ENCODE peak calls at places on chromosomes 4 and X, in eight cellular contexts. One of them, this sample, is unnamed.

GRCh38 chr4:127868196-127868595 is 12.5 kb upstream of the PLK4 start:
- DNase-seq in lower lobe of right lung: no peak
- DNase-seq in foreskin keratinocyte: no peak
- DNase-seq in adrenal gland: no peak
- DNase-seq in brain microvascular endothelial cell: peak; percentile 31
- DNase-seq in lower leg skin: no peak
- DNase-seq in fibroblast of pulmonary artery: no peak
- DNase-seq in endothelial cell: no peak
- DNase-seq in this sample: no peak

GRCh38 chr4:123444298-123444731 is 47.7 kb downstream of the SPRY1 start:
- DNase-seq in lower lobe of right lung: no peak
- DNase-seq in foreskin keratinocyte: no peak
- DNase-seq in adrenal gland: peak; percentile 26
- DNase-seq in brain microvascular endothelial cell: peak; percentile 29
- DNase-seq in lower leg skin: peak; percentile 27
- DNase-seq in fibroblast of pulmonary artery: peak; percentile 94
- DNase-seq in endothelial cell: peak; percentile 67
- DNase-seq in this sample: peak; percentile 58

GRCh38 chrX:72123471-72124185 is 8.1 kb downstream of the RTL5 start:
- DNase-seq in lower lobe of right lung: peak; percentile 68
- DNase-seq in foreskin keratinocyte: no peak
- DNase-seq in adrenal gland: no peak
- DNase-seq in brain microvascular endothelial cell: peak; percentile 61
- DNase-seq in lower leg skin: no peak
- DNase-seq in fibroblast of pulmonary artery: peak; percentile 58
- DNase-seq in endothelial cell: peak; percentile 57
- DNase-seq in this sample: peak; percentile 69

GRCh38 chr4:144709793-144710525 is 64.0 kb downstream of the HHIP start:
- DNase-seq in lower lobe of right lung: no peak
- DNase-seq in foreskin keratinocyte: peak; percentile 59
- DNase-seq in adrenal gland: no peak
- DNase-seq in brain microvascular endothelial cell: peak; percentile 79
- DNase-seq in lower leg skin: no peak
- DNase-seq in fibroblast of pulmonary artery: peak; percentile 88
- DNase-seq in endothelial cell: no peak
- DNase-seq in this sample: no peak

GRCh38 chr4:121684016-121684415 is 12.8 kb downstream of the ANXA5 start:
- DNase-seq in lower lobe of right lung: no peak
- DNase-seq in foreskin keratinocyte: no peak
- DNase-seq in adrenal gland: no peak
- DNase-seq in brain microvascular endothelial cell: no peak
- DNase-seq in lower leg skin: no peak
- DNase-seq in fibroblast of pulmonary artery: no peak
- DNase-seq in endothelial cell: no peak
- DNase-seq in this sample: no peak

GRCh38 chr4:70197842-70198241 is 2.3 kb downstream of the ODAM start:
- DNase-seq in lower lobe of right lung: peak; percentile 47
- DNase-seq in foreskin keratinocyte: no peak
- DNase-seq in adrenal gland: no peak
- DNase-seq in brain microvascular endothelial cell: no peak
- DNase-seq in lower leg skin: no peak
- DNase-seq in fibroblast of pulmonary artery: no peak
- DNase-seq in endothelial cell: no peak
- DNase-seq in this sample: peak; percentile 4

GRCh38 chr4:2417196-2417764 is 1.2 kb downstream of the ZFYVE28 start:
- DNase-seq in lower lobe of right lung: peak; percentile 47
- DNase-seq in foreskin keratinocyte: no peak
- DNase-seq in adrenal gland: no peak
- DNase-seq in brain microvascular endothelial cell: no peak
- DNase-seq in lower leg skin: no peak
- DNase-seq in fibroblast of pulmonary artery: no peak
- DNase-seq in endothelial cell: peak; percentile 30
- DNase-seq in this sample: peak; percentile 50

GRCh38 chr4:170423137-170423536 is 333.4 kb upstream of the AADAT start:
- DNase-seq in lower lobe of right lung: no peak
- DNase-seq in foreskin keratinocyte: peak; percentile 38
- DNase-seq in adrenal gland: no peak
- DNase-seq in brain microvascular endothelial cell: peak; percentile 13
- DNase-seq in lower leg skin: no peak
- DNase-seq in fibroblast of pulmonary artery: peak; percentile 17
- DNase-seq in endothelial cell: no peak
- DNase-seq in this sample: no peak

GRCh38 chrX:28586891-28587635 is at the start of gene IL1RAPL1:
- DNase-seq in lower lobe of right lung: no peak
- DNase-seq in foreskin keratinocyte: no peak
- DNase-seq in adrenal gland: no peak
- DNase-seq in brain microvascular endothelial cell: peak; percentile 56
- DNase-seq in lower leg skin: no peak
- DNase-seq in fibroblast of pulmonary artery: peak; percentile 79
- DNase-seq in endothelial cell: no peak
- DNase-seq in this sample: peak; percentile 20

GRCh38 chr4:189533603-189534002 is 407.1 kb upstream of the FRG1 start:
- DNase-seq in lower lobe of right lung: no peak
- DNase-seq in foreskin keratinocyte: no peak
- DNase-seq in adrenal gland: no peak
- DNase-seq in brain microvascular endothelial cell: no peak
- DNase-seq in lower leg skin: no peak
- DNase-seq in fibroblast of pulmonary artery: peak; percentile 1
- DNase-seq in endothelial cell: no peak
- DNase-seq in this sample: no peak

GRCh38 chr4:114146947-114147618 is 167.6 kb upstream of the ARSJ start:
- DNase-seq in lower lobe of right lung: no peak
- DNase-seq in foreskin keratinocyte: no peak
- DNase-seq in adrenal gland: no peak
- DNase-seq in brain microvascular endothelial cell: no peak
- DNase-seq in lower leg skin: no peak
- DNase-seq in fibroblast of pulmonary artery: no peak
- DNase-seq in endothelial cell: no peak
- DNase-seq in this sample: no peak

GRCh38 chr4:173521474-173522159 is 8.4 kb downstream of the HAND2 start:
- DNase-seq in lower lobe of right lung: no peak
- DNase-seq in foreskin keratinocyte: no peak
- DNase-seq in adrenal gland: no peak
- DNase-seq in brain microvascular endothelial cell: no peak
- DNase-seq in lower leg skin: no peak
- DNase-seq in fibroblast of pulmonary artery: no peak
- DNase-seq in endothelial cell: no peak
- DNase-seq in this sample: peak; percentile 7

GRCh38 chrX:145817666-145818521 is at the start of gene SLITRK2:
- DNase-seq in lower lobe of right lung: no peak
- DNase-seq in foreskin keratinocyte: no peak
- DNase-seq in adrenal gland: no peak
- DNase-seq in brain microvascular endothelial cell: no peak
- DNase-seq in lower leg skin: no peak
- DNase-seq in fibroblast of pulmonary artery: no peak
- DNase-seq in endothelial cell: peak; percentile 6
- DNase-seq in this sample: peak; percentile 51

GRCh38 chr4:168569066-168569908 is 72.4 kb downstream of the PALLD start:
- DNase-seq in lower lobe of right lung: no peak
- DNase-seq in foreskin keratinocyte: no peak
- DNase-seq in adrenal gland: no peak
- DNase-seq in brain microvascular endothelial cell: no peak
- DNase-seq in lower leg skin: no peak
- DNase-seq in fibroblast of pulmonary artery: no peak
- DNase-seq in endothelial cell: peak; percentile 59
- DNase-seq in this sample: no peak

GRCh38 chr4:173547889-173548288 is 17.9 kb upstream of the HAND2 start:
- DNase-seq in lower lobe of right lung: no peak
- DNase-seq in foreskin keratinocyte: no peak
- DNase-seq in adrenal gland: no peak
- DNase-seq in brain microvascular endothelial cell: no peak
- DNase-seq in lower leg skin: no peak
- DNase-seq in fibroblast of pulmonary artery: peak; percentile 42
- DNase-seq in endothelial cell: no peak
- DNase-seq in this sample: no peak

GRCh38 chr4:156782491-156782890 is 189.1 kb downstream of the PDGFC start:
- DNase-seq in lower lobe of right lung: no peak
- DNase-seq in foreskin keratinocyte: no peak
- DNase-seq in adrenal gland: no peak
- DNase-seq in brain microvascular endothelial cell: no peak
- DNase-seq in lower leg skin: no peak
- DNase-seq in fibroblast of pulmonary artery: no peak
- DNase-seq in endothelial cell: no peak
- DNase-seq in this sample: no peak

GRCh38 chrX:129823115-129823514 is 20.6 kb downstream of the ZDHHC9 start:
- DNase-seq in lower lobe of right lung: no peak
- DNase-seq in foreskin keratinocyte: no peak
- DNase-seq in adrenal gland: peak; percentile 39
- DNase-seq in brain microvascular endothelial cell: no peak
- DNase-seq in lower leg skin: no peak
- DNase-seq in fibroblast of pulmonary artery: peak; percentile 62
- DNase-seq in endothelial cell: peak; percentile 27
- DNase-seq in this sample: peak; percentile 30

GRCh38 chr4:153684182-153685073 is at the start of gene TLR2:
- DNase-seq in lower lobe of right lung: peak; percentile 93
- DNase-seq in foreskin keratinocyte: no peak
- DNase-seq in adrenal gland: peak; percentile 63
- DNase-seq in brain microvascular endothelial cell: no peak
- DNase-seq in lower leg skin: peak; percentile 59
- DNase-seq in fibroblast of pulmonary artery: peak; percentile 9
- DNase-seq in endothelial cell: peak; percentile 47
- DNase-seq in this sample: peak; percentile 60

GRCh38 chrX:154735695-154736393 is 15.0 kb downstream of the GAB3 start:
- DNase-seq in lower lobe of right lung: peak; percentile 58
- DNase-seq in foreskin keratinocyte: peak; percentile 42
- DNase-seq in adrenal gland: no peak
- DNase-seq in brain microvascular endothelial cell: peak; percentile 89
- DNase-seq in lower leg skin: no peak
- DNase-seq in fibroblast of pulmonary artery: peak; percentile 94
- DNase-seq in endothelial cell: no peak
- DNase-seq in this sample: no peak

GRCh38 chrX:81489987-81490386 is 288.1 kb downstream of the SH3BGRL start:
- DNase-seq in lower lobe of right lung: no peak
- DNase-seq in foreskin keratinocyte: no peak
- DNase-seq in adrenal gland: no peak
- DNase-seq in brain microvascular endothelial cell: no peak
- DNase-seq in lower leg skin: no peak
- DNase-seq in fibroblast of pulmonary artery: no peak
- DNase-seq in endothelial cell: no peak
- DNase-seq in this sample: no peak

GRCh38 chr4:10183462-10183861 is 66.9 kb upstream of the WDR1 start:
- DNase-seq in lower lobe of right lung: no peak
- DNase-seq in foreskin keratinocyte: no peak
- DNase-seq in adrenal gland: no peak
- DNase-seq in brain microvascular endothelial cell: no peak
- DNase-seq in lower leg skin: no peak
- DNase-seq in fibroblast of pulmonary artery: no peak
- DNase-seq in endothelial cell: no peak
- DNase-seq in this sample: no peak

GRCh38 chrX:154002215-154002719 is 17.4 kb downstream of the IRAK1 start:
- DNase-seq in lower lobe of right lung: peak; percentile 70
- DNase-seq in foreskin keratinocyte: no peak
- DNase-seq in adrenal gland: no peak
- DNase-seq in brain microvascular endothelial cell: no peak
- DNase-seq in lower leg skin: no peak
- DNase-seq in fibroblast of pulmonary artery: peak; percentile 33
- DNase-seq in endothelial cell: no peak
- DNase-seq in this sample: no peak

GRCh38 chr4:155371432-155372043 is 5.2 kb downstream of the MAP9 start:
- DNase-seq in lower lobe of right lung: no peak
- DNase-seq in foreskin keratinocyte: no peak
- DNase-seq in adrenal gland: no peak
- DNase-seq in brain microvascular endothelial cell: no peak
- DNase-seq in lower leg skin: no peak
- DNase-seq in fibroblast of pulmonary artery: peak; percentile 61
- DNase-seq in endothelial cell: no peak
- DNase-seq in this sample: no peak

GRCh38 chr4:133969202-133969873 is 232.3 kb downstream of the PABPC4L start:
- DNase-seq in lower lobe of right lung: no peak
- DNase-seq in foreskin keratinocyte: peak; percentile 11
- DNase-seq in adrenal gland: peak; percentile 17
- DNase-seq in brain microvascular endothelial cell: peak; percentile 62
- DNase-seq in lower leg skin: no peak
- DNase-seq in fibroblast of pulmonary artery: peak; percentile 85
- DNase-seq in endothelial cell: no peak
- DNase-seq in this sample: no peak

GRCh38 chrX:149630681-149631292 is 805 bp downstream of the TMEM185A start:
- DNase-seq in lower lobe of right lung: no peak
- DNase-seq in foreskin keratinocyte: peak; percentile 2
- DNase-seq in adrenal gland: peak; percentile 29
- DNase-seq in brain microvascular endothelial cell: peak; percentile 19
- DNase-seq in lower leg skin: no peak
- DNase-seq in fibroblast of pulmonary artery: peak; percentile 55
- DNase-seq in endothelial cell: no peak
- DNase-seq in this sample: no peak

GRCh38 chr4:139666735-139667266 is 1.2 kb downstream of the MGST2 start:
- DNase-seq in lower lobe of right lung: peak; percentile 61
- DNase-seq in foreskin keratinocyte: no peak
- DNase-seq in adrenal gland: peak; percentile 43
- DNase-seq in brain microvascular endothelial cell: peak; percentile 76
- DNase-seq in lower leg skin: no peak
- DNase-seq in fibroblast of pulmonary artery: peak; percentile 72
- DNase-seq in endothelial cell: peak; percentile 41
- DNase-seq in this sample: peak; percentile 37

GRCh38 chrX:15600071-15600470 is 689 bp downstream of the ACE2 start:
- DNase-seq in lower lobe of right lung: no peak
- DNase-seq in foreskin keratinocyte: no peak
- DNase-seq in adrenal gland: no peak
- DNase-seq in brain microvascular endothelial cell: no peak
- DNase-seq in lower leg skin: no peak
- DNase-seq in fibroblast of pulmonary artery: no peak
- DNase-seq in endothelial cell: no peak
- DNase-seq in this sample: no peak

GRCh38 chr4:37666625-37667071 is 19.5 kb downstream of the RELL1 start:
- DNase-seq in lower lobe of right lung: no peak
- DNase-seq in foreskin keratinocyte: peak; percentile 84
- DNase-seq in adrenal gland: no peak
- DNase-seq in brain microvascular endothelial cell: peak; percentile 86
- DNase-seq in lower leg skin: peak; percentile 60
- DNase-seq in fibroblast of pulmonary artery: peak; percentile 91
- DNase-seq in endothelial cell: peak; percentile 18
- DNase-seq in this sample: no peak
- TF ChIP-seq CTCF in lower lobe of right lung: no peak
- TF ChIP-seq CTCF in foreskin keratinocyte: peak; percentile 36
- TF ChIP-seq CTCF in adrenal gland: no peak
- TF ChIP-seq CTCF in brain microvascular endothelial cell: peak; percentile 56
- TF ChIP-seq CTCF in lower leg skin: no peak
- TF ChIP-seq CTCF in fibroblast of pulmonary artery: peak; percentile 31
- TF ChIP-seq CTCF in endothelial cell: no peak
- TF ChIP-seq CTCF in this sample: no peak

GRCh38 chrX:19040373-19040772 is 56.5 kb upstream of the PHKA2 start:
- DNase-seq in lower lobe of right lung: no peak
- DNase-seq in foreskin keratinocyte: no peak
- DNase-seq in adrenal gland: no peak
- DNase-seq in brain microvascular endothelial cell: no peak
- DNase-seq in lower leg skin: no peak
- DNase-seq in fibroblast of pulmonary artery: no peak
- DNase-seq in endothelial cell: no peak
- DNase-seq in this sample: no peak
- TF ChIP-seq CTCF in lower lobe of right lung: no peak
- TF ChIP-seq CTCF in foreskin keratinocyte: peak; percentile 50
- TF ChIP-seq CTCF in adrenal gland: peak; percentile 35
- TF ChIP-seq CTCF in brain microvascular endothelial cell: no peak
- TF ChIP-seq CTCF in lower leg skin: no peak
- TF ChIP-seq CTCF in fibroblast of pulmonary artery: peak; percentile 20
- TF ChIP-seq CTCF in endothelial cell: peak; percentile 71
- TF ChIP-seq CTCF in this sample: peak; percentile 43

GRCh38 chr4:83054928-83055327 is 19.9 kb downstream of the COPS4 start:
- DNase-seq in lower lobe of right lung: no peak
- DNase-seq in foreskin keratinocyte: no peak
- DNase-seq in adrenal gland: no peak
- DNase-seq in brain microvascular endothelial cell: no peak
- DNase-seq in lower leg skin: no peak
- DNase-seq in fibroblast of pulmonary artery: peak; percentile 47
- DNase-seq in endothelial cell: no peak
- DNase-seq in this sample: no peak
- TF ChIP-seq CTCF in lower lobe of right lung: peak; percentile 10
- TF ChIP-seq CTCF in foreskin keratinocyte: peak; percentile 68
- TF ChIP-seq CTCF in adrenal gland: peak; percentile 41
- TF ChIP-seq CTCF in brain microvascular endothelial cell: peak; percentile 37
- TF ChIP-seq CTCF in lower leg skin: no peak
- TF ChIP-seq CTCF in fibroblast of pulmonary artery: peak; percentile 39
- TF ChIP-seq CTCF in endothelial cell: peak; percentile 22
- TF ChIP-seq CTCF in this sample: no peak

GRCh38 chr4:184675018-184675417 is 25.5 kb downstream of the PRIMPOL start:
- DNase-seq in lower lobe of right lung: no peak
- DNase-seq in foreskin keratinocyte: no peak
- DNase-seq in adrenal gland: no peak
- DNase-seq in brain microvascular endothelial cell: no peak
- DNase-seq in lower leg skin: no peak
- DNase-seq in fibroblast of pulmonary artery: no peak
- DNase-seq in endothelial cell: no peak
- DNase-seq in this sample: no peak
- TF ChIP-seq CTCF in lower lobe of right lung: no peak
- TF ChIP-seq CTCF in foreskin keratinocyte: no peak
- TF ChIP-seq CTCF in adrenal gland: no peak
- TF ChIP-seq CTCF in brain microvascular endothelial cell: no peak
- TF ChIP-seq CTCF in lower leg skin: no peak
- TF ChIP-seq CTCF in fibroblast of pulmonary artery: no peak
- TF ChIP-seq CTCF in endothelial cell: no peak
- TF ChIP-seq CTCF in this sample: no peak